ENCODE peak calls at places on chromosomes 2 and 18, in six cellular contexts. One of them, this sample, is unnamed.

GRCh38 chr2:23092831-23093230 is 292.1 kb upstream of the KLHL29 start:
- DNase-seq in A549: no peak
- DNase-seq in effector memory CD8-positive, alpha-beta T cell: no peak
- DNase-seq in AG20443: peak
- DNase-seq in NCI-H2081 treated with DMSO at 0.1 percent for 48 hours: no peak
- DNase-seq in H9: no peak
- DNase-seq in this sample: peak

GRCh38 chr18:63090334-63090733 is 229.2 kb downstream of the BCL2 start:
- DNase-seq in A549: no peak
- DNase-seq in effector memory CD8-positive, alpha-beta T cell: no peak
- DNase-seq in AG20443: no peak
- DNase-seq in NCI-H2081 treated with DMSO at 0.1 percent for 48 hours: no peak
- DNase-seq in H9: no peak
- DNase-seq in this sample: no peak

GRCh38 chr2:226478121-226478809 is 321.4 kb downstream of the IRS1 start:
- DNase-seq in A549: peak
- DNase-seq in effector memory CD8-positive, alpha-beta T cell: no peak
- DNase-seq in AG20443: peak
- DNase-seq in NCI-H2081 treated with DMSO at 0.1 percent for 48 hours: no peak
- DNase-seq in H9: peak
- DNase-seq in this sample: peak

GRCh38 chr18:75854174-75854573 is 426.7 kb upstream of the SMIM21 start:
- DNase-seq in A549: peak
- DNase-seq in effector memory CD8-positive, alpha-beta T cell: no peak
- DNase-seq in AG20443: no peak
- DNase-seq in NCI-H2081 treated with DMSO at 0.1 percent for 48 hours: no peak
- DNase-seq in H9: peak
- DNase-seq in this sample: no peak

GRCh38 chr2:105439130-105439529 is 40.3 kb upstream of the FHL2 start:
- DNase-seq in A549: no peak
- DNase-seq in effector memory CD8-positive, alpha-beta T cell: no peak
- DNase-seq in AG20443: no peak
- DNase-seq in NCI-H2081 treated with DMSO at 0.1 percent for 48 hours: no peak
- DNase-seq in H9: no peak
- DNase-seq in this sample: no peak

GRCh38 chr2:240885566-240885965 is 10.4 kb downstream of the MAB21L4 start:
- DNase-seq in A549: no peak
- DNase-seq in effector memory CD8-positive, alpha-beta T cell: no peak
- DNase-seq in AG20443: no peak
- DNase-seq in NCI-H2081 treated with DMSO at 0.1 percent for 48 hours: no peak
- DNase-seq in H9: no peak
- DNase-seq in this sample: no peak

GRCh38 chr2:62774555-62775366 is 69.2 kb downstream of the EHBP1 start:
- DNase-seq in A549: no peak
- DNase-seq in effector memory CD8-positive, alpha-beta T cell: peak
- DNase-seq in AG20443: peak
- DNase-seq in NCI-H2081 treated with DMSO at 0.1 percent for 48 hours: no peak
- DNase-seq in H9: no peak
- DNase-seq in this sample: peak

GRCh38 chr2:183038341-183039300 is at the start of gene NCKAP1:
- DNase-seq in A549: peak
- DNase-seq in effector memory CD8-positive, alpha-beta T cell: peak
- DNase-seq in AG20443: peak
- DNase-seq in NCI-H2081 treated with DMSO at 0.1 percent for 48 hours: no peak
- DNase-seq in H9: peak
- DNase-seq in this sample: peak

GRCh38 chr18:582465-582864 is 2.3 kb downstream of the CETN1 start:
- DNase-seq in A549: no peak
- DNase-seq in effector memory CD8-positive, alpha-beta T cell: no peak
- DNase-seq in AG20443: no peak
- DNase-seq in NCI-H2081 treated with DMSO at 0.1 percent for 48 hours: no peak
- DNase-seq in H9: no peak
- DNase-seq in this sample: no peak

GRCh38 chr2:223621901-223622300 is 19.7 kb upstream of the SCG2 start:
- DNase-seq in A549: no peak
- DNase-seq in effector memory CD8-positive, alpha-beta T cell: no peak
- DNase-seq in AG20443: no peak
- DNase-seq in NCI-H2081 treated with DMSO at 0.1 percent for 48 hours: no peak
- DNase-seq in H9: no peak
- DNase-seq in this sample: no peak

GRCh38 chr2:3036432-3037125 is 341.0 kb downstream of the EIPR1 start:
- DNase-seq in A549: no peak
- DNase-seq in effector memory CD8-positive, alpha-beta T cell: no peak
- DNase-seq in AG20443: no peak
- DNase-seq in NCI-H2081 treated with DMSO at 0.1 percent for 48 hours: no peak
- DNase-seq in H9: no peak
- DNase-seq in this sample: no peak